ENCODE peak calls at places on chromosomes 11 and 22, in eight cellular contexts. F is RWPE2; D is T-helper 1 cell; K is NCI-H510A treated with DMSO at 0.1 percent for 48 hours; I is AG09319; T is CD4-positive, CD25-positive, alpha-beta regulatory T cell; B is activated CD4-positive, alpha-beta T cell treated with anti-CD3 and anti-CD28 coated beads for 36 hours; P is stromal cell of bone marrow. X is an unnamed sample.

GRCh38 chr11:108670381-108670930 is 5.6 kb downstream of the DDX10 start:
- DNase-seq in F (no peak), I (no peak), P (no peak), B (no peak), T (no peak), D (no peak), K (no peak), X (no peak)

GRCh38 chr22:20312396-20313191 is 7.3 kb downstream of the DGCR6L start:
- DNase-seq in T (no peak), D (no peak), P (no peak), I (no peak), K (no peak), F (no peak), B (no peak), X (no peak)

GRCh38 chr22:48853627-48854240 is 973.9 kb downstream of the BRD1 start:
- DNase-seq in P (no peak), K (no peak), F (no peak), B (no peak), D (no peak), T (no peak), I (no peak), X (no peak)

GRCh38 chr11:48055292-48056132 is 75.2 kb downstream of the PTPRJ start:
- DNase-seq in K (peak; percentile 46), D (peak; percentile 47), T (peak; percentile 42), P (no peak), I (no peak), F (no peak), B (peak; percentile 80), X (no peak)

GRCh38 chr11:12094872-12095800 is 15.3 kb upstream of the MICAL2 start:
- DNase-seq in I (no peak), T (no peak), P (no peak), B (no peak), D (no peak), F (no peak), K (no peak), X (no peak)

GRCh38 chr11:94196363-94196762 is 67.7 kb downstream of the PANX1 start:
- DNase-seq in F (no peak), B (no peak), K (no peak), P (no peak), D (no peak), T (no peak), I (no peak), X (no peak)

GRCh38 chr11:115893701-115894100 is 389.5 kb upstream of the CADM1 start:
- DNase-seq in B (no peak), F (no peak), T (no peak), D (no peak), I (no peak), K (no peak), P (no peak), X (no peak)

GRCh38 chr22:40511604-40512003 is 124.9 kb downstream of the MRTFA start:
- DNase-seq in F (no peak), B (no peak), P (no peak), K (no peak), T (no peak), D (no peak), I (no peak), X (no peak)

GRCh38 chr22:27170491-27170890 is 513.1 kb downstream of the MIAT start:
- DNase-seq in B (no peak), K (no peak), I (peak; percentile 36), F (no peak), P (peak; percentile 98), D (no peak), T (no peak), X (peak; percentile 67)

GRCh38 chr11:118287006-118287405 is 17.5 kb upstream of the CD3E start:
- DNase-seq in B (no peak), I (no peak), F (no peak), D (no peak), P (no peak), T (no peak), K (no peak), X (no peak)

GRCh38 chr11:3109921-3110706 is 52.9 kb upstream of the CARS1 start:
- DNase-seq in K (no peak), P (no peak), B (peak; percentile 74), F (peak; percentile 52), D (peak; percentile 11), T (no peak), I (no peak), X (peak; percentile 36)

GRCh38 chr11:134541355-134541754 is 129.3 kb upstream of the B3GAT1 start:
- DNase-seq in P (no peak), K (no peak), I (no peak), F (no peak), T (no peak), B (no peak), D (no peak), X (no peak)

GRCh38 chr22:20203142-20204099 is 52.6 kb upstream of the CCDC188 start:
- DNase-seq in I (no peak), T (no peak), B (no peak), P (no peak), K (no peak), D (no peak), F (no peak), X (no peak)

GRCh38 chr11:67563354-67564114 is 20.1 kb upstream of the GSTP1 start:
- DNase-seq in I (peak; percentile 57), B (no peak), D (no peak), F (no peak), K (no peak), T (no peak), P (peak; percentile 61), X (peak; percentile 81)

GRCh38 chr11:120027546-120028180 is 110.2 kb downstream of the TRIM29 start:
- DNase-seq in B (no peak), T (no peak), F (no peak), D (no peak), K (no peak), I (no peak), P (no peak), X (no peak)

GRCh38 chr11:43920598-43921419 is 21.6 kb upstream of the C11orf96 start:
- DNase-seq in K (no peak), T (no peak), F (peak; percentile 75), I (peak; percentile 90), B (peak; percentile 63), D (no peak), P (peak; percentile 100), X (peak; percentile 82)

GRCh38 chr22:41285441-41285819 is 557 bp downstream of the RANGAP1 start:
- DNase-seq in B (peak; percentile 96), D (peak; percentile 78), P (peak; percentile 65), I (peak; percentile 50), T (peak; percentile 80), F (peak; percentile 87), K (no peak), X (peak; percentile 46)

GRCh38 chr22:44309647-44310046 is 3.1 kb downstream of the SHISAL1 start:
- DNase-seq in F (no peak), B (no peak), I (no peak), K (no peak), P (no peak), T (no peak), D (no peak), X (no peak)

GRCh38 chr11:64876835-64877341 is 1.5 kb downstream of the EHD1 start:
- DNase-seq in D (no peak), P (no peak), I (no peak), F (peak; percentile 71), B (no peak), K (no peak), T (no peak), X (no peak)

GRCh38 chr11:71164621-71165020 is 87.8 kb downstream of the SHANK2 start:
- DNase-seq in F (no peak), B (no peak), K (no peak), I (no peak), P (no peak), T (no peak), D (no peak), X (no peak)

GRCh38 chr22:39985383-39986045 is 9.2 kb upstream of the FAM83F start:
- DNase-seq in I (no peak), K (no peak), T (no peak), B (peak; percentile 65), D (no peak), P (no peak), F (no peak), X (no peak)

GRCh38 chr11:5405173-5405572 is 16.7 kb upstream of the OR51Q1 start:
- DNase-seq in K (no peak), D (no peak), T (no peak), F (no peak), B (no peak), I (no peak), P (no peak), X (no peak)

GRCh38 chr11:75562836-75563484 is 907 bp downstream of the SERPINH1 start:
- DNase-seq in T (no peak), B (no peak), P (no peak), D (no peak), K (no peak), F (no peak), I (no peak), X (peak; percentile 52)

GRCh38 chr11:12071574-12071973 is 38.8 kb upstream of the MICAL2 start:
- DNase-seq in K (no peak), F (no peak), I (no peak), D (no peak), T (no peak), B (no peak), P (no peak), X (no peak)

GRCh38 chr11:12642040-12642439 is 32.2 kb upstream of the TEAD1 start:
- DNase-seq in P (no peak), D (no peak), T (no peak), F (no peak), I (no peak), B (no peak), K (no peak), X (no peak)

GRCh38 chr11:16169946-16170345 is 186.4 kb downstream of the SOX6 start:
- DNase-seq in B (no peak), P (no peak), D (no peak), F (no peak), K (no peak), T (no peak), I (no peak), X (no peak)